ENCODE peak calls at places on chromosomes 12 and 14, in four cellular contexts. B is K562, C is HepG2, T is GM12878. X is an unnamed sample.

GRCh38 chr14:45261209-45261608 is 8.2 kb upstream of the MIS18BP1 start:
- DNase-seq in B (no peak), C (no peak), T (no peak), X (no peak)

GRCh38 chr14:95025218-95025617 is 132.1 kb downstream of the DICER1 start:
- DNase-seq in B (no peak), C (no peak), T (no peak), X (no peak)

GRCh38 chr12:6937481-6938352 is 5.9 kb upstream of the RNU7-1 start:
- DNase-seq in B (peak), C (peak), T (peak), X (peak)

GRCh38 chr14:101032433-101032832 is 128.9 kb upstream of the RTL1 start:
- DNase-seq in B (no peak), C (no peak), T (no peak), X (no peak)

GRCh38 chr14:89720741-89721315 is 233.7 kb downstream of the EFCAB11 start:
- DNase-seq in B (no peak), C (no peak), T (peak), X (no peak)

GRCh38 chr14:25178255-25178654 is 128.3 kb upstream of the STXBP6 start:
- DNase-seq in B (no peak), C (no peak), T (no peak), X (no peak)

GRCh38 chr12:24950231-24950834 is 1.4 kb upstream of the BCAT1 start:
- DNase-seq in B (peak), C (no peak), T (peak), X (no peak)

GRCh38 chr14:30227871-30228270 is 300.2 kb upstream of the PRKD1 start:
- DNase-seq in B (no peak), C (no peak), T (no peak), X (no peak)

GRCh38 chr14:42541535-42542001 is 934.9 kb downstream of the LRFN5 start:
- DNase-seq in B (no peak), C (no peak), T (no peak), X (no peak)

GRCh38 chr12:1836854-1837411 is 16.6 kb downstream of the LRTM2 start:
- DNase-seq in B (no peak), C (peak), T (no peak), X (no peak)

GRCh38 chr14:39566795-39567194 is 134.6 kb upstream of the FBXO33 start:
- DNase-seq in B (no peak), C (no peak), T (no peak), X (no peak)

GRCh38 chr14:59278111-59278510 is 89.6 kb downstream of the DAAM1 start:
- DNase-seq in B (peak), C (peak), T (no peak), X (no peak)

GRCh38 chr12:76012656-76013055 is 18.9 kb downstream of the PHLDA1 start:
- DNase-seq in B (no peak), C (no peak), T (no peak), X (no peak)

GRCh38 chr12:27785882-27786570 is 6.0 kb upstream of the MANSC4 start:
- DNase-seq in B (no peak), C (no peak), T (no peak), X (no peak)

GRCh38 chr14:56474419-56475022 is 105.1 kb upstream of the TMEM260 start:
- DNase-seq in B (peak), C (peak), T (no peak), X (peak)

GRCh38 chr14:92586001-92586947 is 72.7 kb downstream of the RIN3 start:
- DNase-seq in B (no peak), C (no peak), T (peak), X (no peak)

GRCh38 chr12:104573-105081 is 38.1 kb downstream of the IQSEC3 start:
- DNase-seq in B (no peak), C (peak), T (no peak), X (peak)

DNA sequence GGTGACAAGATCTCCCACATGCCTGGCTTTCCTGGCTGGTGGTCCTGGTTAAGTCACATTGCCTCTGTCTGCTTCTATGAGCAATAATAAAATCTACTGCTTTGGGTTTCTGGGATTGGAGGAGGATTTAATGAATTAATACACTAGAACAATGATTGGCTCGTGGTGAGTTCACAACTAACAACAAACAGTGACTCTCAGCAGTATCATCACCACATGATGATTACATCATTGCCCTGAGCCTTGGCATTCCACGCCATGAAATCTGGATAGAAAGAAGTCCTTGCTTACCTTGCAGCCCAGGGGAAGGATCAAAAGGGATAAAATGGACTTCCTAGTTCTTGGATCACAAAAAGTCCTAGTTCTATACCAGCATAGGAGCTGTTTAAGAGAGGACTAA is 1069.0 kb downstream of the VRK1 start:
- DNase-seq in B (no peak), C (no peak), T (no peak), X (no peak)
- TF ChIP-seq FOXK2 in B (no peak), C (no peak), T (no peak), X (no peak)

GRCh38 chr12:106499628-106500027 is 83.2 kb upstream of the RFX4 start:
- DNase-seq in B (no peak), C (no peak), T (no peak), X (no peak)
- TF ChIP-seq FOXK2 in B (no peak), C (no peak), T (no peak), X (no peak)

GRCh38 chr12:45991289-45992249 is 1.2 kb upstream of the SCAF11 start:
- DNase-seq in B (peak), C (peak), T (no peak), X (peak)

GRCh38 chr12:45988259-45988658 is 2.1 kb downstream of the SCAF11 start:
- DNase-seq in B (no peak), C (no peak), T (no peak), X (no peak)

GRCh38 chr12:45989277-45989856 is 1.0 kb downstream of the SCAF11 start:
- DNase-seq in B (no peak), C (no peak), T (no peak), X (no peak)

GRCh38 chr12:45990468-45991288 is at the start of gene SCAF11:
- DNase-seq in B (peak), C (peak), T (peak), X (peak)

GRCh38 chr12:45989857-45990467 is 412 bp downstream of the SCAF11 start:
- DNase-seq in B (peak), C (peak), T (no peak), X (peak)
- TF ChIP-seq FOXK2 in B (no peak), C (no peak), T (no peak), X (no peak)

GRCh38 chr14:81400202-81400678 is at the start of gene STON2:
- DNase-seq in B (peak), C (no peak), T (no peak), X (peak)
- TF ChIP-seq FOXK2 in B (peak), C (no peak), T (no peak), X (no peak)

GRCh38 chr14:87993485-87993809 is 465 bp upstream of the GALC start:
- DNase-seq in B (no peak), C (no peak), T (no peak), X (no peak)

GRCh38 chr14:87992720-87993484 is at the start of gene GALC:
- DNase-seq in B (peak), C (no peak), T (peak), X (peak)

GRCh38 chr14:87990687-87991086 is 2.3 kb downstream of the GALC start:
- DNase-seq in B (no peak), C (no peak), T (no peak), X (no peak)

GRCh38 chr14:87992349-87992719 is 648 bp downstream of the GALC start:
- DNase-seq in B (no peak), C (no peak), T (no peak), X (no peak)

GRCh38 chr14:87989613-87990299 is 3.2 kb downstream of the GALC start:
- DNase-seq in B (no peak), C (no peak), T (no peak), X (no peak)
- TF ChIP-seq FOXK2 in B (no peak), C (no peak), T (no peak), X (no peak)

GRCh38 chr12:124741211-124741610 is 122.5 kb downstream of the SCARB1 start:
- DNase-seq in B (no peak), C (no peak), T (no peak), X (no peak)
- TF ChIP-seq FOXK2 in B (no peak), C (no peak), T (no peak), X (no peak)

GRCh38 chr14:103121161-103121845 is 2.0 kb upstream of the TNFAIP2 start:
- DNase-seq in B (no peak), C (no peak), T (no peak), X (no peak)
- TF ChIP-seq FOXK2 in B (no peak), C (no peak), T (no peak), X (no peak)

DNA sequence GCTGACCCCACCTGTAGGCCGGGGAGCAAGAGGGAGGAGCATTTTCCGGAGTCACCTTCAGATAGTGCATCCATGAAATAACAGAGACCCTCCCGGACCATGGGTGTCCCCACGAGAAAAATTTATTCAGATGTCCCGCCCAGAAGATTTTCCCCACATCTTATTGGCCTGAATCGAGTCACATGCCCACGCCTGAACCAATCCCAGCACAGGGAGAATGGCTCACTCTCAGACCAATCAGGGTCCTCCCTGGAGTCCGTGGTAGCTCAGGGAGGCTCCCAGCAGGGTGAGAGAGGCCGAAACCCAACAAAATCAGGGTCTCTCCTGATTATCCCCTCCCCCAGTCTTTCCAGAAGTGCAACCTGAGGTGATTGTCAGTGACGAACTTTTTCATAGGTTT is 16.4 kb upstream of the NCOR2 start:
- DNase-seq in B (peak), C (peak), T (no peak), X (peak)
- TF ChIP-seq FOXK2 in B (no peak), C (no peak), T (no peak), X (no peak)

DNA sequence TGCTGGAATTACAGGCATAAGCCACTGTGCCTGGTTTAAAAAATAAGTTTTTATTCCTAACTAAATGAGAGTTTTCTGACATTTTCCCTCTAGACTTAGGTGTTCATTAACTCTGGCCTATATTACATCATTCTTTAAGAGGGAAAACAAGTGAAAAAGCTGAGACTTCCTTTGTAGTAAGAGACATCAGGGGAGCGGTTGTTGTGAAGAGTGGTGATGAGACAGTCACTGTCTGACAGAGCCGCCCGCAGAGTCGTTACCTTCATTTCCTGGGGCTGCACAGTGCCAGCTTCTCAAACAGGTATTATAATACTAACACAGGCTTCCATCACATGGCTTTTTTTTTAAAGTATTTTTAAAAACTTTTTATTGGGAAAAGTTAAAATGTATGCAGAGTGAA is 19.7 kb upstream of the TDRD9 start:
- DNase-seq in B (no peak), C (no peak), T (no peak), X (no peak)
- TF ChIP-seq FOXK2 in B (no peak), C (no peak), T (no peak), X (no peak)

GRCh38 chr12:14850929-14851663 is 7.8 kb upstream of the ART4 start:
- DNase-seq in B (no peak), C (no peak), T (peak), X (no peak)
- TF ChIP-seq FOXK2 in B (no peak), C (no peak), T (no peak), X (no peak)

X was measured in HEK293T.